ENCODE peak calls at places on chromosomes 11 and 22, in six cellular contexts. Q is HCT116, H is sigmoid colon, G is esophagus squamous epithelium, I is HepG2, R is heart left ventricle. E is an unnamed sample.

GRCh38 chr11:111413849-111414248 is 34.8 kb upstream of the POU2AF1 start:
- DNase-seq in Q (no peak), H (no peak), G (no peak), I (no peak), R (no peak), E (no peak)

GRCh38 chr11:75150879-75151278 is at the start of gene SLCO2B1:
- DNase-seq in Q (no peak), H (no peak), G (no peak), I (no peak), R (peak; percentile 58), E (no peak)

GRCh38 chr11:33941637-33942160 is 49.8 kb upstream of the LMO2 start:
- DNase-seq in Q (peak; percentile 18), H (no peak), G (no peak), I (no peak), R (no peak), E (peak; percentile 53)

GRCh38 chr11:92801685-92802084 is 167.8 kb upstream of the MTNR1B start:
- DNase-seq in Q (no peak), H (no peak), G (no peak), I (no peak), R (no peak), E (no peak)

GRCh38 chr11:45500457-45500856 is 165.0 kb downstream of the CHST1 start:
- DNase-seq in Q (no peak), H (no peak), G (no peak), I (no peak), R (no peak), E (no peak)

GRCh38 chr11:99419991-99420390 is 399.2 kb downstream of the CNTN5 start:
- DNase-seq in Q (no peak), H (no peak), G (no peak), I (no peak), R (no peak), E (no peak)

GRCh38 chr11:19800162-19800561 is 87.5 kb downstream of the NAV2 start:
- DNase-seq in Q (no peak), H (no peak), G (no peak), I (no peak), R (no peak), E (no peak)

GRCh38 chr11:62500066-62501035 is 46.3 kb downstream of the AHNAK start:
- DNase-seq in Q (peak; percentile 88), H (no peak), G (no peak), I (no peak), R (no peak), E (no peak)

GRCh38 chr22:47073101-47073500 is 310.7 kb downstream of the TBC1D22A start:
- DNase-seq in Q (no peak), H (no peak), G (no peak), I (no peak), R (no peak), E (no peak)

GRCh38 chr11:110818032-110818687 is 105.9 kb upstream of the ARHGAP20 start:
- DNase-seq in Q (peak; percentile 15), H (no peak), G (no peak), I (no peak), R (no peak), E (no peak)

GRCh38 chr11:77039491-77040400 is 5.5 kb downstream of the B3GNT6 start:
- DNase-seq in Q (no peak), H (peak; percentile 54), G (no peak), I (no peak), R (no peak), E (no peak)

GRCh38 chr11:125457814-125458343 is 38.2 kb downstream of the FEZ1 start:
- DNase-seq in Q (no peak), H (peak; percentile 77), G (no peak), I (peak; percentile 13), R (peak; percentile 73), E (no peak)

GRCh38 chr11:130180896-130181294 is 21.3 kb downstream of the ST14 start:
- DNase-seq in Q (no peak), H (no peak), G (no peak), I (no peak), R (no peak), E (no peak)

GRCh38 chr11:36509265-36509664 is 807 bp downstream of the TRAF6 start:
- DNase-seq in Q (no peak), H (no peak), G (no peak), I (no peak), R (no peak), E (no peak)

GRCh38 chr11:69157156-69157821 is 1.6 kb downstream of the SMIM38 start:
- DNase-seq in Q (no peak), H (peak; percentile 76), G (no peak), I (peak; percentile 91), R (peak; percentile 83), E (no peak)

GRCh38 chr22:49663311-49663711 is 164.4 kb downstream of the BRD1 start:
- DNase-seq in Q (no peak), H (peak; percentile 59), G (no peak), I (no peak), R (no peak), E (no peak)

DNA sequence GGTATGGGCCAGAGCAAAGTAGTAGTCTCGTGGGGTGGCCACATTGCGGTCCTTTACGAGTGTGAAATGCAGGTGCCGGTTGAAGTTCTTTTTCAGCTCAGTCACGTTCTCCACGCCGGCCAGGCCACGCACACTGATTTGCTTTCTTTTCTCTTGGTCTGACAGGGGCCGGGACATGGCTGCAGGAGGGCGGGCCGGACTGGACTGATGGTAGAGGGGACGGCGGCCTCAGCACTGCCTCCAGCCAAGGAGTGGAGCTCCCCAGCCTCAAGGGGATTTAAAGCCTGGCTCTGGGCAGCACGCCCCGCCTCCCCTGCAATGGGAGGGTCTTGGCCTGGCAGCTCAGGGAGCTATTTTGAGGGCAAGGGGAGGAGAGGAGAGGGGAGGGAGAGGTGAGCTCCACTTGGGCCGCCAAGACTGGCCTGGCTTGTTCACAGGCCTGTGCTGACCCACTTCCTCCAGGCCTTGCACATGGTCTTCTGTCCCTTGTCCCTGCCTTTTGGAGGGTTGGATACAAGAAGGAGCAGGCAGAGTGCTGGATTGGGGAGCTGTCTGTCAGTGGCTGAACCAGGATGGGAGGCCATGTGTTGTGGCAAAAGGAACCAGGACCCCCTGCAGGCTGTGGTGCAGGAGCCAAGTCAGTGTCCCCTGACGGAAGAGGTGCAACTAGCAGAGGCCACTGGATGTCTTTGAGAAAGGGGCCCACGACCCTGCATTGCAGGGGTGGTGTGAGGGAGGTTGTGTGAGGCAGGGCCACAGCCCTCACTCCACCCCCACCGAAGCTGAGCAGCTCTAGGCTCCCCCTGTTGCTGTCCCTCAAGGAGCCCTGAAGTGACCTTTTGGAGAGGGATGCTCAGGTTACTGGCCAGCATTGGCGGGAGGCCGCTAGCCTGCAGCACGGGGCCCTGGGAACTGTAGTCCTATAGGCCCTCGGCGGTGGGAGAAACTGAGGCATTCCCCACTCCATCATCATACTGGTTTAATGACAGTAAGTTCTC is at the start of gene PYGM:
- DNase-seq in Q (no peak), H (peak; percentile 93), G (no peak), I (no peak), R (peak; percentile 88), E (no peak)
- TF ChIP-seq POLR2A in Q (no peak), H (peak; percentile 37), G (no peak), I (peak; percentile 20), R (peak; percentile 62), E (no peak)

GRCh38 chr11:47998733-47999359 is 18.5 kb downstream of the PTPRJ start:
- DNase-seq in Q (no peak), H (no peak), G (no peak), I (peak; percentile 84), R (no peak), E (no peak)
- TF ChIP-seq POLR2A in Q (no peak), H (no peak), G (no peak), I (peak; percentile 88), R (no peak), E (no peak)

GRCh38 chr11:101482556-101483124 is 101.2 kb downstream of the TRPC6 start:
- DNase-seq in Q (no peak), H (no peak), G (no peak), I (no peak), R (no peak), E (no peak)

DNA sequence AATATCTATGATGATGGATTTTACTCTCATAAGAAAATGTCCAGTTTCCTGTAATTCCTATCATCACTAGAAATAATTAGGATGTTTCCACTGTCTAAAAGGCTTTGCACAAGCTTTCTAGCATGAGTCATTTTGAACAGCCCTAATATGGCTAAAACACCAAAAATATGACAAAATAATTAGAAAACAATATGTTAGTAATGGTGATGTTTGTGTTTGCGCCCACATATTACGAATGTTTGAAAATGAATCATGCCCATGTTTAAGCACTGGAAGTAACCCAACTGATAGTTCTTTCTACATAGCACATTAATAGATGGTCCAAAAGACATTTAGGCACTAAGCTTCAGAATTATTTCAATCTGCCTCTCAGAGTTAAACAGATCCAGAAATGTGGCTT is 96.0 kb downstream of the TRPC6 start:
- DNase-seq in Q (no peak), H (no peak), G (no peak), I (no peak), R (no peak), E (no peak)
- TF ChIP-seq POLR2A in Q (no peak), H (no peak), G (no peak), I (no peak), R (no peak), E (no peak)

GRCh38 chr22:36287881-36288515 is 35.1 kb downstream of the APOL1 start:
- DNase-seq in Q (no peak), H (peak; percentile 71), G (no peak), I (no peak), R (no peak), E (no peak)
- TF ChIP-seq POLR2A in Q (no peak), H (no peak), G (no peak), I (no peak), R (no peak), E (no peak)

GRCh38 chr11:10366568-10367331 is 61.9 kb downstream of the ADM start:
- DNase-seq in Q (peak; percentile 92), H (peak; percentile 95), G (peak; percentile 24), I (peak; percentile 67), R (peak; percentile 87), E (peak; percentile 66)
- TF ChIP-seq POLR2A in Q (no peak), H (no peak), G (no peak), I (no peak), R (no peak), E (no peak)

GRCh38 chr11:104727768-104728167 is 170.5 kb downstream of the CASP12 start:
- DNase-seq in Q (no peak), H (no peak), G (no peak), I (no peak), R (no peak), E (no peak)
- TF ChIP-seq POLR2A in Q (no peak), H (no peak), G (no peak), I (no peak), R (no peak), E (no peak)

GRCh38 chr11:107140988-107141387 is 122.7 kb upstream of the GUCY1A2 start:
- DNase-seq in Q (no peak), H (no peak), G (no peak), I (no peak), R (no peak), E (no peak)
- TF ChIP-seq POLR2A in Q (no peak), H (no peak), G (no peak), I (no peak), R (no peak), E (no peak)

GRCh38 chr11:112511271-112511670 is 250.6 kb upstream of the PLET1 start:
- DNase-seq in Q (no peak), H (no peak), G (no peak), I (no peak), R (no peak), E (no peak)
- TF ChIP-seq POLR2A in Q (no peak), H (no peak), G (no peak), I (no peak), R (no peak), E (no peak)

E was measured in H54.